ENCODE peak calls at places on chromosomes 13 and 19, in nine cellular contexts. Z is endodermal cell; W is HL-60; V is GM12865; E is uterus; K is iPS DF 6.9; Q is ascending aorta; U is neuronal stem cell; I is CD8-positive, alpha-beta memory T cell. J is an unnamed sample.

GRCh38 chr19:30303131-30303654 is 69.0 kb upstream of the ZNF536 start:
- DNase-seq in Q (no peak), V (no peak), E (no peak), I (no peak), U (no peak), Z (no peak), W (no peak), K (no peak), J (no peak)

GRCh38 chr13:112814905-112815585 is 125.2 kb downstream of the ATP11A start:
- DNase-seq in U (no peak), Z (no peak), I (no peak), W (no peak), K (no peak), V (no peak), Q (no peak), E (no peak), J (no peak)

GRCh38 chr19:44677019-44677809 is 5.9 kb downstream of the CEACAM19 start:
- DNase-seq in I (no peak), E (no peak), V (peak; percentile 28), Q (no peak), K (no peak), Z (peak; percentile 82), U (no peak), W (peak; percentile 52), J (no peak)

GRCh38 chr19:44890366-44891015 is 563 bp upstream of the TOMM40 start:
- DNase-seq in Q (peak; percentile 100), Z (peak; percentile 100), I (no peak), V (no peak), E (no peak), U (peak; percentile 100), W (peak; percentile 100), K (peak; percentile 99), J (peak; percentile 99)

GRCh38 chr13:99386911-99387788 is 80.0 kb upstream of the GPR183 start:
- DNase-seq in W (peak; percentile 85), Z (peak; percentile 95), K (peak; percentile 74), Q (peak; percentile 74), I (peak; percentile 73), U (peak; percentile 43), V (peak; percentile 90), E (no peak), J (no peak)

GRCh38 chr13:113638173-113638746 is 19.7 kb downstream of the ATP4B start:
- DNase-seq in I (no peak), W (no peak), U (no peak), V (no peak), K (no peak), E (peak; percentile 1), Z (peak; percentile 11), Q (peak; percentile 12), J (no peak)

GRCh38 chr19:53977991-53978731 is 13.3 kb upstream of the CACNG6 start:
- DNase-seq in W (no peak), U (peak; percentile 98), V (no peak), Q (peak; percentile 67), I (no peak), Z (peak; percentile 98), K (peak; percentile 98), E (peak; percentile 21), J (peak; percentile 72)

GRCh38 chr13:79287994-79288795 is 117.9 kb downstream of the RBM26 start:
- DNase-seq in I (no peak), Q (no peak), E (no peak), W (no peak), Z (peak; percentile 66), V (no peak), U (peak; percentile 26), K (peak; percentile 47), J (no peak)

GRCh38 chr19:46442808-46443450 is 14.2 kb upstream of the PNMA8C start:
- DNase-seq in V (no peak), Z (no peak), E (peak; percentile 49), U (no peak), Q (no peak), K (no peak), W (no peak), I (no peak), J (no peak)

GRCh38 chr13:50403311-50403710 is 388.1 kb downstream of the KCNRG start:
- DNase-seq in V (no peak), E (no peak), K (no peak), I (no peak), W (no peak), Z (no peak), Q (no peak), U (no peak), J (no peak)

GRCh38 chr19:34145741-34146202 is 26.5 kb upstream of the LSM14A start:
- DNase-seq in Q (no peak), K (peak; percentile 47), E (peak; percentile 29), V (peak; percentile 68), W (peak; percentile 48), Z (peak; percentile 77), U (peak; percentile 71), I (peak; percentile 23), J (peak; percentile 6)

GRCh38 chr13:52738719-52739467 is 727 bp downstream of the CNMD start:
- DNase-seq in U (peak; percentile 61), V (peak; percentile 18), K (no peak), E (no peak), Z (peak; percentile 87), I (no peak), W (no peak), Q (no peak), J (no peak)

GRCh38 chr19:18385675-18386542 is at the start of gene GDF15:
- DNase-seq in Z (peak; percentile 92), E (peak; percentile 53), U (no peak), I (no peak), W (no peak), K (no peak), Q (peak; percentile 73), V (peak; percentile 52), J (peak; percentile 81)
- H3K4me3 ChIP-seq in Z (no peak within 1 kb of the TSS), E (no peak within 1 kb of the TSS), U (peak within 1 kb of the TSS; percentile 41), I (peak within 1 kb of the TSS; percentile 37), W (no peak within 1 kb of the TSS), K (no peak within 1 kb of the TSS), Q (peak within 1 kb of the TSS; percentile 24), V (peak within 1 kb of the TSS; percentile 44), J (peak within 1 kb of the TSS; percentile 62)

GRCh38 chr19:3294080-3294850 is 69.8 kb downstream of the CELF5 start:
- DNase-seq in K (no peak), V (no peak), Z (no peak), W (no peak), U (no peak), I (no peak), Q (no peak), E (no peak), J (no peak)

GRCh38 chr19:3295581-3295980 is 70.8 kb upstream of the NFIC start:
- DNase-seq in I (no peak), U (no peak), Q (no peak), W (no peak), K (no peak), V (no peak), E (no peak), Z (no peak), J (no peak)

GRCh38 chr19:3291644-3292043 is 67.2 kb downstream of the CELF5 start:
- DNase-seq in I (no peak), Z (no peak), U (no peak), V (no peak), Q (no peak), K (no peak), E (no peak), W (no peak), J (no peak)

GRCh38 chr19:3292958-3293529 is 68.6 kb downstream of the CELF5 start:
- DNase-seq in V (no peak), Q (no peak), U (no peak), W (no peak), K (no peak), E (no peak), Z (no peak), I (no peak), J (no peak)

GRCh38 chr19:3293560-3293959 is 69.1 kb downstream of the CELF5 start:
- DNase-seq in I (no peak), U (no peak), Z (no peak), Q (no peak), E (no peak), K (no peak), W (no peak), V (no peak), J (no peak)
- H3K4me3 ChIP-seq in I (no peak overlapping the region), U (no peak overlapping the region), Z (no peak overlapping the region), Q (no peak overlapping the region), E (no peak overlapping the region), K (no peak overlapping the region), W (no peak overlapping the region), V (no peak overlapping the region), J (no peak overlapping the region)

GRCh38 chr13:108495686-108496363 is 133.6 kb upstream of the MYO16 start:
- DNase-seq in E (no peak), I (no peak), U (peak; percentile 50), Q (no peak), V (no peak), K (no peak), Z (peak; percentile 79), W (peak; percentile 12), J (no peak)
- H3K4me3 ChIP-seq in E (no peak overlapping the region), I (peak overlapping the region; percentile 41), U (peak overlapping the region; percentile 52), Q (peak overlapping the region; percentile 48), V (no peak overlapping the region), K (peak overlapping the region; percentile 57), Z (peak overlapping the region; percentile 69), W (peak overlapping the region; percentile 15), J (peak overlapping the region; percentile 33)

GRCh38 chr19:35249848-35250711 is 1.3 kb downstream of the LSR start:
- DNase-seq in E (no peak), V (no peak), U (no peak), Z (peak; percentile 38), I (no peak), Q (no peak), K (no peak), W (no peak), J (no peak)
- H3K4me3 ChIP-seq in E (peak overlapping the region; percentile 21), V (peak overlapping the region; percentile 80), U (peak overlapping the region; percentile 93), Z (peak overlapping the region; percentile 95), I (peak overlapping the region; percentile 76), Q (peak overlapping the region; percentile 67), K (peak overlapping the region; percentile 98), W (no peak overlapping the region), J (no peak overlapping the region)

GRCh38 chr19:38506723-38507550 is 73.4 kb downstream of the RYR1 start:
- DNase-seq in W (peak; percentile 68), U (peak; percentile 48), Q (peak; percentile 87), K (peak; percentile 85), Z (peak; percentile 99), I (peak; percentile 83), E (peak; percentile 81), V (peak; percentile 80), J (no peak)
- H3K4me3 ChIP-seq in W (no peak overlapping the region), U (no peak overlapping the region), Q (no peak overlapping the region), K (no peak overlapping the region), Z (no peak overlapping the region), I (no peak overlapping the region), E (no peak overlapping the region), V (no peak overlapping the region), J (no peak overlapping the region)

GRCh38 chr19:409006-409514 is at the start of gene C2CD4C:
- DNase-seq in V (no peak), K (no peak), Q (peak; percentile 60), E (no peak), I (no peak), W (no peak), U (no peak), Z (peak; percentile 76), J (no peak)

GRCh38 chr19:408441-409005 is 424 bp downstream of the C2CD4C start:
- DNase-seq in K (no peak), Z (peak; percentile 67), U (no peak), V (no peak), W (no peak), E (no peak), I (no peak), Q (no peak), J (no peak)

GRCh38 chr19:406999-407491 is 1.9 kb downstream of the C2CD4C start:
- DNase-seq in Q (no peak), E (no peak), I (no peak), Z (peak; percentile 50), U (no peak), K (no peak), W (no peak), V (no peak), J (no peak)

GRCh38 chr19:406121-406711 is 2.7 kb downstream of the C2CD4C start:
- DNase-seq in Q (no peak), K (no peak), U (no peak), E (no peak), Z (peak; percentile 51), V (no peak), I (no peak), W (no peak), J (no peak)

GRCh38 chr19:407501-408440 is 1.2 kb downstream of the C2CD4C start:
- DNase-seq in W (no peak), V (no peak), Z (peak; percentile 53), I (no peak), U (no peak), E (no peak), Q (no peak), K (no peak), J (no peak)
- H3K4me3 ChIP-seq in W (no peak overlapping the region), V (no peak overlapping the region), Z (peak overlapping the region; percentile 73), I (no peak overlapping the region), U (peak overlapping the region; percentile 55), E (no peak overlapping the region), Q (peak overlapping the region; percentile 65), K (no peak overlapping the region), J (no peak overlapping the region)

J was measured in skeletal muscle cell.